ENCODE peak calls at places on chromosomes 4 and X, in eight cellular contexts. X, M, W, C, B, A, Z and N are unnamed samples.
A peak's percentile ranks its signal among the peaks of the same experiment; 100 is the strongest.

GRCh38 chr4:132180020-132180427 is 969.1 kb upstream of the PCDH10 start:
- DNase-seq in A (no peak), C (no peak), M (no peak), B (no peak), W (no peak), X (peak; percentile 80), Z (no peak), N (no peak)

GRCh38 chr4:96652158-96652557 is 812.3 kb downstream of the PDHA2 start:
- DNase-seq in B (no peak), C (no peak), Z (no peak), M (no peak), A (no peak), X (no peak), W (no peak), N (no peak)

GRCh38 chrX:17372052-17372451 is 2.9 kb upstream of the NHS start:
- DNase-seq in Z (no peak), B (no peak), X (no peak), W (no peak), C (no peak), A (no peak), M (no peak), N (no peak)

GRCh38 chrX:138711399-138712347 is at the start of gene FGF13:
- DNase-seq in A (no peak), W (no peak), X (no peak), Z (peak; percentile 0), C (no peak), M (peak; percentile 35), B (peak; percentile 60), N (no peak)

GRCh38 chr4:183299464-183299863 is 20.6 kb downstream of the CLDN22 start:
- DNase-seq in C (no peak), A (no peak), X (no peak), B (no peak), M (no peak), Z (no peak), W (no peak), N (no peak)

GRCh38 chr4:120664851-120665250 is 257.7 kb downstream of the PRDM5 start:
- DNase-seq in A (no peak), C (no peak), X (no peak), M (no peak), B (no peak), Z (no peak), W (no peak), N (no peak)

GRCh38 chrX:23248187-23248586 is 86.5 kb upstream of the PTCHD1 start:
- DNase-seq in W (no peak), M (no peak), C (no peak), Z (no peak), A (no peak), B (no peak), X (no peak), N (no peak)

GRCh38 chr4:10083331-10083769 is 33.2 kb downstream of the WDR1 start:
- DNase-seq in W (no peak), X (no peak), B (no peak), A (no peak), C (no peak), M (peak; percentile 12), Z (no peak), N (no peak)

GRCh38 chrX:123962006-123962485 is 540 bp downstream of the STAG2 start:
- DNase-seq in Z (no peak), A (peak; percentile 52), W (peak; percentile 24), X (no peak), M (no peak), B (no peak), C (no peak), N (peak; percentile 39)

GRCh38 chrX:14032383-14032782 is 2.7 kb upstream of the GEMIN8 start:
- DNase-seq in Z (peak; percentile 13), A (peak; percentile 32), B (no peak), W (no peak), X (peak; percentile 61), C (no peak), M (peak; percentile 55), N (peak; percentile 53)

GRCh38 chr4:83082777-83083176 is 31.8 kb downstream of the PLAC8 start:
- DNase-seq in B (no peak), Z (no peak), W (no peak), A (no peak), M (no peak), X (no peak), C (no peak), N (no peak)

GRCh38 chr4:15084780-15085179 is 82.5 kb downstream of the CPEB2 start:
- DNase-seq in M (no peak), B (no peak), A (no peak), C (no peak), W (no peak), Z (no peak), X (no peak), N (no peak)

GRCh38 chr4:27974339-27974738 is 1113.7 kb downstream of the STIM2 start:
- DNase-seq in A (no peak), W (no peak), X (no peak), M (no peak), Z (no peak), B (no peak), C (no peak), N (no peak)

GRCh38 chr4:7721984-7722551 is 217.6 kb downstream of the AFAP1 start:
- DNase-seq in C (no peak), B (no peak), X (no peak), A (peak; percentile 27), W (no peak), Z (no peak), M (no peak), N (no peak)

GRCh38 chr4:99324978-99325377 is 3.8 kb upstream of the ADH1B start:
- DNase-seq in B (no peak), C (no peak), X (peak; percentile 83), Z (no peak), W (no peak), M (no peak), A (no peak), N (no peak)

GRCh38 chrX:118571829-118572228 is 76.2 kb downstream of the DOCK11 start:
- DNase-seq in X (no peak), C (no peak), M (no peak), Z (peak; percentile 1), A (no peak), W (no peak), B (no peak), N (no peak)

GRCh38 chr4:169615467-169616106 is 3.2 kb upstream of the NEK1 start:
- DNase-seq in M (no peak), X (peak; percentile 49), C (no peak), W (no peak), B (no peak), Z (no peak), A (peak; percentile 27), N (no peak)

DNA sequence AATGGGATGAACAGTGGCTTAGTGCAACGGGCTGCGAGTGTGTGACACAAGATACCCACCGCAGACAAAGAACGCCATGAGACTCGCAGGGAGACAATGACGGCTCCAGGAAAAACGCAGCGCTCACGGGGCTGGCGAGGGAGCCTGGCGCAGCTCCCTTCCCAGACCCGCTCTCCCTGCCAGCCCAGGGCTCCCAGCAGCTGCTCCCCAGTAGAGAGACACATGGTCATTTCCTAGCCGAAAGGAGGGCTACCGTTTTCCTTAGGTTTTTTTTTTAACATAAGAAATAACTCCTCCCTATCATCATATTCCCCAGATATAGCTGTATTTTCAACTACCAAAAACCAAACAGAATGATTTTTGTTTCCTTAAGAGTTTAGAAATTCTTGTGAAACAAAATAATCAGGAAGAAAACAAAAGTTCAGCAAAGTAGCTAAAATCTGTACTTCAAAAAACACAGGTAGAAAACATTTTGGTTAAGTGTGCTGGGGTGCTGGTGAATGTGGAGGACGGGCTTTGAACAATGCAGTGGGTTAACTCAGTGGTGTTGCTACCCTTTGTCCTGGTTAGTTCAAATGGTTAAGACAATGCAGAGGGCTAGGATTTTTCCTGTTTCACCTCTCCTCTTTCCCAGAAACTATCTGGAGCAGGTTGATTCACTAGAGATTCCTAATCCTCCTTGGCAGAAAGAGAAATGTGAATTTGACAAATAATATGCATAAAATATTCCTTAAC is 149.2 kb downstream of the MAML3 start:
- DNase-seq in M (peak; percentile 79), C (no peak), W (no peak), X (peak; percentile 51), A (no peak), B (peak; percentile 67), Z (no peak), N (no peak)
- TF ChIP-seq RAD21 in M (no peak), C (no peak), W (no peak), X (peak; percentile 16), A (no peak), B (peak; percentile 19), Z (no peak), N (no peak)

GRCh38 chrX:143580266-143580665 is 55.6 kb downstream of the SLITRK4 start:
- DNase-seq in Z (no peak), A (no peak), B (no peak), C (no peak), M (no peak), X (no peak), W (no peak), N (no peak)
- TF ChIP-seq RAD21 in Z (no peak), A (no peak), B (no peak), C (no peak), M (no peak), X (no peak), W (no peak), N (no peak)

GRCh38 chr4:143441678-143442077 is 71.8 kb upstream of the SMARCA5 start:
- DNase-seq in C (no peak), Z (no peak), A (no peak), M (no peak), W (no peak), B (no peak), X (no peak), N (no peak)

GRCh38 chr4:143433231-143433630 is 80.3 kb upstream of the SMARCA5 start:
- DNase-seq in C (no peak), M (no peak), Z (no peak), W (no peak), X (no peak), B (no peak), A (no peak), N (no peak)

GRCh38 chr4:143438710-143439109 is 74.8 kb upstream of the SMARCA5 start:
- DNase-seq in B (no peak), W (no peak), M (no peak), X (no peak), Z (no peak), A (no peak), C (no peak), N (no peak)

GRCh38 chr4:143437937-143438336 is 75.6 kb upstream of the SMARCA5 start:
- DNase-seq in M (no peak), W (no peak), B (no peak), A (no peak), C (no peak), X (no peak), Z (no peak), N (no peak)

GRCh38 chr4:143437476-143437875 is 76.0 kb upstream of the SMARCA5 start:
- DNase-seq in B (no peak), X (no peak), W (no peak), M (no peak), A (no peak), C (no peak), Z (no peak), N (no peak)
- TF ChIP-seq RAD21 in B (no peak), X (no peak), W (no peak), M (no peak), A (no peak), C (no peak), Z (no peak), N (no peak)

DNA sequence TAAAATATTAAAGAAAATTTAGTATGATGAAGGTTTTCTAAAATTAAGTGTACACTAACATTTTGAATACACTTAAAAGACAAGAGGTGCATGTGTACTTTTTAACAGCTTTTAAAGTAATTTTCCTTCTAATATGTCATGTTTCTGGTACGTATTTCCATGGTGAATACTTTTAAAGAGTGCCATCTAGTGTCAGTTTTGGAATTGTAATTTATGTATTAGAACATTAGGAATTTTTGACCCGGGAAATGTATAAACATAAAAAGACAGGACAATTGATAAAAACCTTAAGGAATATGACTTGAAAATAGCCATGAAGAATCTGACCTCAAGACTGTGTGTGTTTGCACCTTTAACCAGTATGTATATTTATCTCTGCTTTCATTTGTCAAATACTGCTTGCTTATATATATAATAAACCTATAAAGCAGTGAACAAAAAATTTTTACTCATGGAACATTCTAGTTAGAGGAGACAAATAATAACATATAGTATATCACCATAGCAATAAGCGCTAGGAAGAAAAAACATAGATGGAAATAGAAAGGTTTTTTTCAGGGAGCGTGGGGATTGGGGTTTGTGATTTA is 7.2 kb downstream of the GSTCD start:
- DNase-seq in A (peak; percentile 36), W (peak; percentile 13), Z (peak; percentile 28), C (no peak), M (peak; percentile 17), B (no peak), X (peak; percentile 45), N (peak; percentile 18)
- TF ChIP-seq RAD21 in A (peak; percentile 32), W (peak; percentile 58), Z (no peak), C (peak; percentile 49), M (peak; percentile 61), B (no peak), X (peak; percentile 39), N (peak; percentile 53)